ENCODE peak calls at places on chromosome 18, in eight cellular contexts. E, V, H, X, I, J, Y and Z are unnamed samples.

GRCh38 chr18:70418551-70419311 is 129.9 kb downstream of the SOCS6 start:
- DNase-seq in J (no peak), X (no peak), E (no peak), I (no peak), Y (peak; percentile 27), V (peak; percentile 46), H (no peak), Z (no peak)

GRCh38 chr18:72235422-72235821 is 308.7 kb downstream of the CBLN2 start:
- DNase-seq in Y (no peak), I (peak; percentile 33), J (no peak), H (no peak), X (no peak), E (no peak), V (no peak), Z (no peak)

GRCh38 chr18:40529478-40529877 is 1425.6 kb upstream of the PIK3C3 start:
- DNase-seq in Y (peak; percentile 16), I (no peak), V (peak; percentile 35), H (peak; percentile 45), J (no peak), E (no peak), X (peak; percentile 32), Z (no peak)

GRCh38 chr18:26747131-26747475 is 118.4 kb downstream of the AQP4 start:
- DNase-seq in X (no peak), I (no peak), V (peak; percentile 7), Y (no peak), E (no peak), H (no peak), J (no peak), Z (no peak)

GRCh38 chr18:10070581-10071000 is 156.8 kb downstream of the VAPA start:
- DNase-seq in V (peak; percentile 76), J (no peak), I (no peak), X (no peak), H (no peak), E (no peak), Y (peak; percentile 72), Z (no peak)

GRCh38 chr18:59950215-59950944 is 50.6 kb downstream of the PMAIP1 start:
- DNase-seq in J (no peak), H (no peak), V (peak; percentile 59), I (no peak), X (no peak), E (no peak), Y (peak; percentile 53), Z (no peak)

GRCh38 chr18:46411862-46412690 is 244.9 kb downstream of the LOXHD1 start:
- DNase-seq in I (peak; percentile 41), Y (peak; percentile 16), E (peak; percentile 71), V (peak; percentile 34), X (no peak), H (peak; percentile 34), J (no peak), Z (peak; percentile 64)

GRCh38 chr18:23228102-23229051 is 93.1 kb downstream of the CABLES1 start:
- DNase-seq in V (peak; percentile 77), H (no peak), X (no peak), E (no peak), J (no peak), I (no peak), Y (peak; percentile 69), Z (no peak)

GRCh38 chr18:36195427-36196122 is 8.3 kb downstream of the MOCOS start:
- DNase-seq in H (no peak), J (no peak), Y (no peak), I (no peak), E (no peak), X (no peak), V (peak; percentile 41), Z (no peak)

GRCh38 chr18:41410007-41410406 is 545.0 kb upstream of the PIK3C3 start:
- DNase-seq in I (no peak), Y (no peak), V (no peak), X (no peak), E (no peak), J (no peak), H (no peak), Z (no peak)

GRCh38 chr18:69747388-69747787 is 200.3 kb downstream of the CD226 start:
- DNase-seq in J (no peak), Y (no peak), V (no peak), E (no peak), I (no peak), X (no peak), H (no peak), Z (no peak)

GRCh38 chr18:23967321-23968089 is 47.0 kb upstream of the TTC39C start:
- DNase-seq in J (no peak), Y (no peak), H (no peak), X (no peak), V (no peak), I (no peak), E (no peak), Z (no peak)

GRCh38 chr18:10040287-10041011 is 126.6 kb downstream of the VAPA start:
- DNase-seq in I (no peak), E (no peak), X (no peak), Y (no peak), V (peak; percentile 37), H (no peak), J (no peak), Z (no peak)

GRCh38 chr18:10059610-10060468 is 146.0 kb downstream of the VAPA start:
- DNase-seq in V (no peak), Y (no peak), X (no peak), H (no peak), E (no peak), I (no peak), J (no peak), Z (no peak)

GRCh38 chr18:8208716-8209115 is 400.5 kb upstream of the RAB12 start:
- DNase-seq in Y (no peak), V (no peak), E (no peak), H (no peak), J (no peak), I (peak; percentile 37), X (no peak), Z (no peak)
- TF ChIP-seq CTCF in Y (no peak), V (no peak), E (no peak), H (no peak), J (no peak), I (no peak), X (no peak), Z (no peak)

GRCh38 chr18:57438669-57439616 is 3.8 kb downstream of the ONECUT2 start:
- DNase-seq in H (peak; percentile 12), V (no peak), X (no peak), I (no peak), J (no peak), Y (no peak), E (no peak), Z (no peak)

GRCh38 chr18:57440331-57441101 is 5.3 kb downstream of the ONECUT2 start:
- DNase-seq in Y (no peak), H (peak; percentile 58), E (no peak), X (no peak), J (no peak), I (peak; percentile 69), V (no peak), Z (no peak)

GRCh38 chr18:57439985-57440330 is 4.8 kb downstream of the ONECUT2 start:
- DNase-seq in J (no peak), X (no peak), E (no peak), Y (no peak), I (no peak), V (no peak), H (peak; percentile 50), Z (no peak)

GRCh38 chr18:57437782-57438668 is 2.9 kb downstream of the ONECUT2 start:
- DNase-seq in X (no peak), V (peak; percentile 57), E (peak; percentile 87), J (no peak), H (peak; percentile 96), Y (peak; percentile 26), I (peak; percentile 92), Z (peak; percentile 53)

GRCh38 chr18:57439617-57439975 is 4.4 kb downstream of the ONECUT2 start:
- DNase-seq in V (no peak), J (no peak), X (no peak), Y (no peak), H (peak; percentile 91), E (no peak), I (peak; percentile 80), Z (no peak)
- H3K4me1 ChIP-seq in V (peaks cover 3% of the 10 kb centered on the region), J (peaks cover 26% of the 10 kb centered on the region), X (no peaks in the 10 kb centered on the region), Y (peaks cover 21% of the 10 kb centered on the region), H (peaks cover 45% of the 10 kb centered on the region), E (peaks cover 9% of the 10 kb centered on the region), I (no peaks in the 10 kb centered on the region), Z (peaks cover 46% of the 10 kb centered on the region)

GRCh38 chr18:11146947-11147345 is 2.4 kb downstream of the PIEZO2 start:
- DNase-seq in I (peak; percentile 33), J (no peak), H (peak; percentile 24), V (no peak), E (no peak), X (no peak), Y (no peak), Z (no peak)

GRCh38 chr18:11146238-11146946 is 3.0 kb downstream of the PIEZO2 start:
- DNase-seq in X (no peak), I (peak; percentile 46), J (no peak), E (no peak), Y (no peak), H (peak; percentile 50), V (no peak), Z (peak; percentile 81)

GRCh38 chr18:11147371-11147860 is 2.0 kb downstream of the PIEZO2 start:
- DNase-seq in E (no peak), H (peak; percentile 68), J (no peak), I (peak; percentile 44), X (no peak), V (no peak), Y (no peak), Z (no peak)

GRCh38 chr18:11147962-11148654 is 1.3 kb downstream of the PIEZO2 start:
- DNase-seq in E (no peak), Y (no peak), I (peak; percentile 35), H (peak; percentile 47), V (no peak), X (no peak), J (no peak), Z (no peak)

DNA sequence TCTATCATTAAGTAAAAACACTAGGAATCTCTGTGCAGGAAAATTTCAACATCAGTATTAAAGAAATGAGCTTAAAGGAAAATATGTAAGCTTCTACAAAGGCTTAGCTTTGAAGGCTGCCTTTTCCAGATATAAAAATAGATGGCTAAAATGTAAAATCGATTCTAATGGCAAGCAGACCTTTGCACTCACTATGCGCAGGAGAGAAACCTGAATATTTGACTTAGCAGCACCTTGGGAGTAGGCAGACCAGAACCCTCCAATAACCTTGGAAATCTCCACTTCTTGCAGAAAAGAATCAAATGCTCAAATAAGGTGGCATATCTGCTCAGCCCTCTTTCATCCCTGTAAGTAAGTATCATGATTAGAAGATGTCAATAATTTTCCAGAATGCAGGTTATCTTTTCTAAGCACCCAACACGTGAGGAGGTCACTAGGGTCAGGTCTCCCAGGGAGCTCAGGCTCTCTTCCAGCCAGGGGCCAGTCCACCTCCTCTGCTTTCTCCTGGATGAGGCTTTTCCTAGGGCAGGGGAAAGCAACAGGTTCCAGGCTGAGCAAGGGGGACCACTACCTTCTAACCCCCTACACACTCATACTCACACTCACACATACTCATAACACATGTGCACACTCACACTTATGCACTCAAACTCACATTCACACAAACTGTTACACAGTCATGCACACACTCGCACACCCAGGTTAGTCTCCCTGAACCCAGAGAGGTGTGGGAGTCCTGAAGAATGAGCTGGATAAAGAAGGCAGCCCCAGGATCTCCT is 3.8 kb downstream of the PIEZO2 start:
- DNase-seq in X (no peak), E (no peak), V (no peak), J (no peak), Y (no peak), I (no peak), H (no peak), Z (no peak)
- H3K27ac ChIP-seq in X (no peak overlapping the region), E (no peak overlapping the region), V (no peak overlapping the region), J (no peak overlapping the region), Y (no peak overlapping the region), I (no peak overlapping the region), H (no peak overlapping the region), Z (no peak overlapping the region)

GRCh38 chr18:61459896-61460295 is 126.7 kb downstream of the CDH20 start:
- DNase-seq in J (no peak), I (no peak), V (no peak), X (no peak), E (no peak), H (no peak), Y (no peak), Z (no peak)
- TF ChIP-seq CTCF in J (no peak), I (no peak), V (no peak), X (no peak), E (no peak), H (no peak), Y (no peak), Z (no peak)